ENCODE peak calls at places on chromosomes 5 and 9, in ten cellular contexts. W is RWPE2, F is upper lobe of left lung, N is uterus, J is trophoblast cell, V is GM23248, Q is psoas muscle, R is Panc1, E is A549, I is transverse colon. H is an unnamed sample. For H3K4me1, the result is how much of the 10 kb centered on the place peaks cover.

GRCh38 chr9:120947222-120947621 is 20.6 kb upstream of the TRAF1 start:
- DNase-seq in I (no peak), N (no peak), V (no peak), R (no peak), E (no peak), W (no peak), F (no peak), J (no peak), Q (no peak), H (no peak)

GRCh38 chr9:89759563-89759962 is 154.8 kb downstream of the GADD45G start:
- DNase-seq in W (no peak), J (peak), E (no peak), V (no peak), R (no peak), N (no peak), I (no peak), F (no peak), Q (no peak), H (no peak)

GRCh38 chr5:16776611-16777251 is 159.4 kb downstream of the MYO10 start:
- DNase-seq in N (no peak), V (no peak), E (peak), J (peak), F (no peak), I (no peak), Q (peak), R (no peak), W (no peak), H (peak)

GRCh38 chr5:179380211-179381035 is 35.2 kb upstream of the ADAMTS2 start:
- DNase-seq in N (no peak), R (no peak), I (no peak), J (no peak), Q (no peak), E (no peak), V (no peak), F (peak), W (no peak), H (no peak)

GRCh38 chr9:115411993-115412452 is 294.1 kb upstream of the TNC start:
- DNase-seq in F (no peak), N (no peak), Q (no peak), V (peak), E (no peak), J (no peak), I (no peak), W (no peak), R (no peak), H (no peak)

GRCh38 chr9:21326526-21327139 is 8.6 kb downstream of the KLHL9 start:
- DNase-seq in W (no peak), Q (no peak), I (no peak), J (peak), E (peak), F (no peak), N (no peak), R (no peak), V (peak), H (no peak)

GRCh38 chr5:9069650-9070049 is 476.2 kb downstream of the SEMA5A start:
- DNase-seq in J (no peak), E (no peak), N (no peak), Q (no peak), I (no peak), F (no peak), V (no peak), R (no peak), W (no peak), H (no peak)

GRCh38 chr9:36222449-36222848 is 31.7 kb downstream of the CLTA start:
- DNase-seq in I (no peak), W (no peak), J (no peak), N (no peak), V (peak), Q (no peak), R (no peak), E (peak), F (no peak), H (no peak)

GRCh38 chr9:113875917-113876805 is at the start of gene ZNF618:
- DNase-seq in I (peak), N (peak), R (no peak), V (peak), F (peak), E (peak), Q (peak), W (no peak), J (peak), H (peak)

GRCh38 chr9:21810388-21810787 is 8.0 kb downstream of the MTAP start:
- DNase-seq in I (no peak), Q (no peak), F (no peak), W (no peak), V (peak), R (no peak), N (no peak), J (no peak), E (no peak), H (no peak)

GRCh38 chr9:99399476-99399875 is 177.4 kb downstream of the SEC61B start:
- DNase-seq in E (no peak), V (no peak), Q (no peak), F (no peak), N (no peak), I (no peak), R (no peak), W (no peak), J (no peak), H (no peak)

GRCh38 chr9:95005276-95006141 is 279.0 kb downstream of the AOPEP start:
- DNase-seq in J (no peak), E (peak), W (no peak), F (no peak), V (peak), I (no peak), R (no peak), Q (no peak), N (no peak), H (no peak)

GRCh38 chr5:160702856-160703453 is 149.1 kb downstream of the ATP10B start:
- DNase-seq in V (no peak), R (no peak), J (peak), I (no peak), Q (no peak), E (no peak), W (no peak), N (no peak), F (no peak), H (no peak)

DNA sequence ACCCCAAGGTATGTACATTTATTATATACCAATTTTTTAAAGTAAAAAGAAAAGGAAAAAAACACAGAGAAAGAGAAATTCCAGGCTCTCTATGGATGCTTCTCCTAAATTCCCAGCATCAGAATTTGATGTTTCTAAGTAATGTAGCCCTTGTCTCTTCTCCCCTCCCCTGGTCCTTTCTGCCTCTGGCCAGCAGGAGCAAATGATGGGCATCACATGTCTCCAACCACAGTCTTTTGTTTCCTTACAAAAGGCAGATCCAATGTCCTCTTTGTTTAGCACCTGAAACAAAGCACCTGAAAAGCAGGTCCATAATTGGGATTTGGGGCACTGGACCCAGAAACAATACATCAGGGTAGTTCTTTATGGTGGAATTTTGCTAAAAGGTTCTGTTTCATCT is 50.4 kb upstream of the APC start:
- DNase-seq in E (no peak), J (no peak), I (no peak), Q (no peak), W (no peak), N (no peak), F (no peak), R (no peak), V (no peak), H (no peak)
- H3K4me1 ChIP-seq in E (under half), J (under half), I (under half), Q (under half), W (under half), N (under half), F (under half), R (under half), V (half or more), H (under half)

GRCh38 chr5:154756203-154756870 is 1.2 kb downstream of the LARP1 start:
- DNase-seq in E (peak), J (peak), Q (peak), V (peak), N (peak), W (no peak), F (peak), R (no peak), I (peak), H (peak)
- H3K4me1 ChIP-seq in E (under half), J (under half), Q (half or more), V (under half), N (under half), W (under half), F (under half), R (under half), I (under half), H (half or more)

GRCh38 chr5:107633171-107633901 is 37.4 kb downstream of the EFNA5 start:
- DNase-seq in Q (no peak), R (no peak), I (no peak), N (no peak), W (no peak), V (peak), F (peak), E (no peak), J (no peak), H (no peak)

GRCh38 chr5:107636555-107636954 is 34.2 kb downstream of the EFNA5 start:
- DNase-seq in V (no peak), F (no peak), N (no peak), E (no peak), J (no peak), W (no peak), I (no peak), R (no peak), Q (no peak), H (no peak)

GRCh38 chr5:107631805-107632362 is 38.9 kb downstream of the EFNA5 start:
- DNase-seq in Q (no peak), I (no peak), E (no peak), V (no peak), J (no peak), W (no peak), R (no peak), F (no peak), N (no peak), H (no peak)

GRCh38 chr5:107639990-107640389 is 30.7 kb downstream of the EFNA5 start:
- DNase-seq in E (no peak), Q (no peak), I (no peak), F (no peak), N (no peak), V (no peak), W (no peak), R (no peak), J (no peak), H (no peak)

DNA sequence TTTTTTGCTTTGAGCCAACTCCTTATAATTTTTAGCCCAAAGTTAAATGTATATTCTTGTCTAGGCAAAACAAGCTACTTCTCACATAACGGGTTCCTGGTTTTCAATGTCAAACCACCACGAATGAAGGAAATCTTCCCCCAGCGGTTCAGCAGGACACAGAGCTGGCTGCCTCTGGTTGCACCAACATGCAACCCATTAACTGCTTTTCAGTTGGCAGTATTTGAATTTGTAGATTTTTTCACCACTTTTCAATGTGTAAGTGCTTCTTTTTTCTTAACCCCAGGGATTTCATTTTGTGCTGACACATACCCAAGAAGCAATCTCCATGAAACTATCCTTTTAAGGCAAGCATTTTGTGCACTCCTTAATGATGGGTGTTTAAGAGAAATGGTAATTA is 35.5 kb downstream of the EFNA5 start:
- DNase-seq in Q (no peak), V (no peak), J (no peak), N (no peak), F (no peak), R (no peak), E (no peak), I (no peak), W (no peak), H (no peak)
- H3K4me1 ChIP-seq in Q (under half), V (under half), J (under half), N (under half), F (under half), R (under half), E (under half), I (under half), W (under half), H (under half)

GRCh38 chr9:124590886-124591641 is 83.9 kb upstream of the NR5A1 start:
- DNase-seq in Q (no peak), F (no peak), I (peak), E (no peak), V (no peak), J (peak), N (no peak), W (no peak), R (no peak), H (no peak)
- H3K4me1 ChIP-seq in Q (under half), F (under half), I (under half), E (under half), V (under half), J (under half), N (under half), W (under half), R (under half), H (under half)

DNA sequence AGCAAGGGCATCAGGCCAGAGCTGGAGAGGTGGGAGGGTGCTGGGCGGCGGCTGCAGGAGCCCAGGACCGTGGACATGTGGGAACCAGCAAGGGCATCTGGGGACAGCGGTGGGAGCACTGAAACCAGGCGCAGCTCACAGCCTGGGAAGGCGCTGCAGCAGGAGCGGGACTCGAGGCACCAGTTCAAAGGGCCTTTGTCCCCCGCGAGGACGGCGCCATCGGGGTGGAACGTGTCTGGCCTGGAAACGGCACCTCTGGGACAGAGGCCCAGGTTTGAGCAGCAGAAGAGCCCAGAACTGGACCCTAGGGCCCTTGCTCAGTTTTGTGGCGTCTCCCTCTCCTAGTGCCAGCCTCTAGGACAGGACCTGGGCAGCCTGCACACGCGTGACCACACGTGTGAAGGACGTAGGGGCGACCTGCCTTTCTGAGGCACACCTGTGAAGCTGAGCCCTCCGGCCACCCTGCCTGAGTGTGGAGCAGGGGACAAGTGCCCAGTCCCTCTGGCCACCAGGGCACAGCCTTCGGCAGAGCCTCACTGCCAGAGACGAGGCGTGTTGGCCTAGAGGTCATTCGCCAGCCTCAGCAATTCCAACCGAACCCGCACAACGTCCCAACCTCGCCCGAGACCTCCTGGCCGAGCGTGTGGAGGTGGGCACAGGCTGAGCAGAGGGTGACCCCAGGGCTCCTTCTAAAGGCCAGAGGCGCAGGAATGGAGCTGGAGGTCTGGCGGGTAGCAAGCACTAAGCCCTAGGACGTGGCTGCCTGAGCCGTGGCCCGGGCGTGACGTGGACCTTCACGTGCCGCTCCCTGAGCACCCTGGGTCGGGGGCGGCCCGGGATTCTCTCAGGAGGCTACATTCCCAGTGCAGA is 2.2 kb upstream of the TMEM210 start:
- DNase-seq in V (peak), F (peak), R (no peak), W (no peak), Q (no peak), J (no peak), E (no peak), N (no peak), I (no peak), H (no peak)
- H3K4me1 ChIP-seq in V (under half), F (under half), R (under half), W (under half), Q (under half), J (under half), E (under half), N (under half), I (under half), H (under half)